ENCODE peak calls at places on chromosomes 11 and 22, in four cellular contexts. L is K562, Y is HepG2, B is GM12878. K is an unnamed sample.

GRCh38 chr11:126704144-126704543 is 296.4 kb downstream of the KIRREL3 start:
- DNase-seq in L (no peak), Y (no peak), B (no peak), K (no peak)

GRCh38 chr11:46001427-46002049 is 79.1 kb downstream of the LARGE2 start:
- DNase-seq in L (no peak), Y (no peak), B (no peak), K (no peak)

GRCh38 chr11:69205125-69205928 is 49.6 kb downstream of the SMIM38 start:
- DNase-seq in L (no peak), Y (no peak), B (no peak), K (peak; percentile 5)

GRCh38 chr11:2781413-2782274 is 81.8 kb upstream of the KCNQ1OT1 start:
- DNase-seq in L (peak; percentile 18), Y (no peak), B (no peak), K (peak; percentile 9)

GRCh38 chr22:48844096-48844675 is 983.5 kb downstream of the BRD1 start:
- DNase-seq in L (no peak), Y (no peak), B (no peak), K (no peak)

GRCh38 chr22:29208879-29209623 is 3.4 kb downstream of the EMID1 start:
- DNase-seq in L (no peak), Y (no peak), B (peak; percentile 25), K (no peak)

GRCh38 chr11:126457817-126458216 is 102.3 kb downstream of the ST3GAL4 start:
- DNase-seq in L (no peak), Y (no peak), B (no peak), K (no peak)

GRCh38 chr11:120306519-120307242 is 18.4 kb upstream of the TLCD5 start:
- DNase-seq in L (peak; percentile 73), Y (no peak), B (no peak), K (peak; percentile 52)

GRCh38 chr11:72422414-72422813 is 11.9 kb downstream of the CLPB start:
- DNase-seq in L (no peak), Y (peak; percentile 88), B (no peak), K (no peak)

GRCh38 chr11:116731821-116732739 is 40.7 kb downstream of the BUD13 start:
- DNase-seq in L (no peak), Y (no peak), B (no peak), K (peak; percentile 62)

GRCh38 chr22:40401981-40402406 is 31.6 kb downstream of the SGSM3 start:
- DNase-seq in L (no peak), Y (no peak), B (no peak), K (no peak)

GRCh38 chr22:39723899-39724351 is 153.4 kb downstream of the CACNA1I start:
- DNase-seq in L (peak; percentile 69), Y (peak; percentile 6), B (no peak), K (no peak)

GRCh38 chr11:70568504-70569172 is 170.3 kb downstream of the CTTN start:
- DNase-seq in L (peak; percentile 33), Y (no peak), B (no peak), K (peak; percentile 67)

GRCh38 chr11:8369592-8370205 is 106.0 kb upstream of the LMO1 start:
- DNase-seq in L (no peak), Y (no peak), B (no peak), K (no peak)

GRCh38 chr11:8063319-8063718 is 17.7 kb upstream of the TUB start:
- DNase-seq in L (no peak), Y (no peak), B (no peak), K (no peak)

GRCh38 chr11:131645237-131645636 is 274.8 kb downstream of the NTM start:
- DNase-seq in L (no peak), Y (no peak), B (no peak), K (no peak)

GRCh38 chr22:40463727-40464126 is 93.3 kb downstream of the SGSM3 start:
- DNase-seq in L (no peak), Y (no peak), B (no peak), K (no peak)

GRCh38 chr11:34570584-34570983 is 50.3 kb upstream of the EHF start:
- DNase-seq in L (no peak), Y (no peak), B (no peak), K (no peak)

GRCh38 chr22:19663821-19664325 is 50.4 kb upstream of the SEPTIN5 start:
- DNase-seq in L (peak; percentile 79), Y (no peak), B (no peak), K (no peak)

GRCh38 chr11:112269139-112269538 is 8.5 kb upstream of the PLET1 start:
- DNase-seq in L (no peak), Y (no peak), B (no peak), K (no peak)

GRCh38 chr11:2072551-2073261 is 66.5 kb downstream of the IGF2 start:
- DNase-seq in L (no peak), Y (no peak), B (no peak), K (no peak)

GRCh38 chr11:32385998-32386397 is 49.3 kb downstream of the WT1 start:
- DNase-seq in L (peak; percentile 53), Y (peak; percentile 17), B (no peak), K (peak; percentile 46)

GRCh38 chr11:130555251-130555841 is 106.9 kb downstream of the ADAMTS15 start:
- DNase-seq in L (no peak), Y (no peak), B (no peak), K (no peak)

GRCh38 chr11:65703846-65704245 is 8.2 kb upstream of the KAT5 start:
- DNase-seq in L (no peak), Y (no peak), B (no peak), K (no peak)

GRCh38 chr11:66694056-66694410 is 16.3 kb upstream of the RBM4B start:
- DNase-seq in L (no peak), Y (no peak), B (no peak), K (no peak)

GRCh38 chr11:121611242-121611641 is 158.5 kb upstream of the SORL1-AS1 start:
- DNase-seq in L (no peak), Y (no peak), B (no peak), K (no peak)

GRCh38 chr22:27381552-27381951 is 420.0 kb downstream of the MN1 start:
- DNase-seq in L (no peak), Y (no peak), B (no peak), K (no peak)

GRCh38 chr11:76664578-76665061 is 5.9 kb downstream of the LRRC32 start:
- DNase-seq in L (peak; percentile 70), Y (no peak), B (no peak), K (no peak)
- TF ChIP-seq NR2C2 in L (no peak), Y (no peak), B (no peak), K (no peak)

DNA sequence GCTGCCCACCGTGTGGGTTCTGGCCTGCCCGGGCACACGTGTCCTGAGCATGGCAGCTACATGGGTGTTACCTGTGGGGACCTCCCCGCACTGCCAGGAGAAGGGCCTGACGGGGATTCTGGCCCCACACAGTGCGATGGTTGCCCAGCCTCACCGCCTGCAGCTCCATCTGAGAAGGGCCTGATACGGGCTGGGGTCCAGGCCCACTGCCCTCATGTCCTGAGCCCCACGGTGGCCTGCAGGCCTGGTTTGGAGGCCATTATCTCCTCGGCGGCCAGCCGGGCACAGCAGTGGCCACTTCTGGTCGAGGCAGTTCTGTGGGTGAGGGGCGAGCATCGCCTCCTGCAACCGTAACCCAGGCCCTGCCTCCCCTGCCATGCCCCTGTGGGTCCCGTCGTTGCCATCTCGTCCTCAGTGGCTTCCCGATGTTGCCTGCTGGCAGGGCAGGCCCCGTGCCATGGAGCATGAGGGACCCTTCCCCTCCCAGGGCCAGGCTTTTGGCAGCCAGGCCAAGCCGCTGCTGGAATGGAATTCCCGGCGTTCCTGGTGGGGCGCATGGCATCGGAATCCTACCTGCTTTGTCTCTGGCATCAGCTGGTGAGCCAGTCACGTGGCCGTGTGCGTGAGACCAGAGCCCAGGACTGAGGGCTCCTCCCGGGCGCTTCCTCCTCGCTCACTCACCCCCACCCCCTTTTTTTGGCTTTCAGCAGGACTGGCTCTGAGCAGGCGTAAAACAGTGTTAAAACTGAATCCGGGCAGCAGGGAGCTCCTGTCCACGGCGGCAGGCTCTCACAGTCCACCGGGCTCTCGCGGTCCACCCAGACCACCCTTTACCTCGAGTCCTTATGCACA is 71.9 kb upstream of the PPARA start:
- DNase-seq in L (no peak), Y (no peak), B (no peak), K (peak; percentile 10)
- TF ChIP-seq NR2C2 in L (no peak), Y (no peak), B (no peak), K (no peak)

GRCh38 chr11:64071849-64072248 is 36.1 kb downstream of the FLRT1 start:
- DNase-seq in L (no peak), Y (no peak), B (no peak), K (no peak)

GRCh38 chr11:64070301-64070656 is 34.5 kb downstream of the FLRT1 start:
- DNase-seq in L (no peak), Y (no peak), B (no peak), K (no peak)

GRCh38 chr11:64068705-64069400 is 33.1 kb downstream of the FLRT1 start:
- DNase-seq in L (no peak), Y (no peak), B (no peak), K (no peak)

GRCh38 chr11:64067257-64067993 is 31.7 kb downstream of the FLRT1 start:
- DNase-seq in L (no peak), Y (no peak), B (no peak), K (no peak)

GRCh38 chr11:64069401-64070300 is 33.9 kb downstream of the FLRT1 start:
- DNase-seq in L (no peak), Y (no peak), B (no peak), K (no peak)
- TF ChIP-seq NR2C2 in L (no peak), Y (no peak), B (no peak), K (no peak)

DNA sequence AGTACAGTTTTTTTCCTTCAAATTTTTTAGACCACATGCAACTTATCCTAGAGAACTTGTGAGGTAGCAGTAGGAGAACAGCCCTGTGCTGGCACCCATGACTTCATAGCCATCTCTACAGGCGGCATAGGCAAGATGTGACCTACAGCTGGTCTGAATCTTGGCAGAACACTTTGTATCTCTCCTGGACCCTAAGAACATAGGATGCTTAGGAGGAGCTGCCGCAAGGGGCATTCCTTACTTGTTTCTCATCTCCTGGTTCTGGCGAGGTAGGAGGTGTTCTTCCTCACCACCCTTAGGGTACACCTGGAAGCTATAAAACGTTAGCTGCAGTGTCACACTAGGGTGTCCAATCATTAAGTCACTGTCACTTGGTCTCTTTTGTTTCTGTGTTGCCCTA is 16.4 kb downstream of the CWC15 start:
- DNase-seq in L (no peak), Y (no peak), B (no peak), K (no peak)
- TF ChIP-seq NR2C2 in L (no peak), Y (no peak), B (no peak), K (no peak)

GRCh38 chr11:74299000-74299399 is 12.4 kb downstream of the P4HA3 start:
- DNase-seq in L (no peak), Y (no peak), B (no peak), K (no peak)
- TF ChIP-seq NR2C2 in L (no peak), Y (no peak), B (no peak), K (no peak)

GRCh38 chr11:128195756-128196155 is 391.6 kb downstream of the ETS1 start:
- DNase-seq in L (no peak), Y (no peak), B (no peak), K (no peak)

GRCh38 chr11:128193633-128194032 is 393.7 kb downstream of the ETS1 start:
- DNase-seq in L (no peak), Y (no peak), B (no peak), K (no peak)

GRCh38 chr11:128194226-128194625 is 393.1 kb downstream of the ETS1 start:
- DNase-seq in L (no peak), Y (no peak), B (no peak), K (no peak)

GRCh38 chr11:128196235-128196634 is 391.1 kb downstream of the ETS1 start:
- DNase-seq in L (no peak), Y (no peak), B (no peak), K (no peak)

GRCh38 chr11:128195057-128195751 is 392.2 kb downstream of the ETS1 start:
- DNase-seq in L (no peak), Y (no peak), B (no peak), K (no peak)
- TF ChIP-seq NR2C2 in L (no peak), Y (no peak), B (no peak), K (no peak)